ENCODE peak calls at places on chromosome 10, in nine cellular contexts. Q is AG09309; U is ovary; S is adipocyte; L is suprapubic skin; R is right atrium auricular region; K is small intestine; G is Jurkat, Clone E6-1; V is mammary epithelial cell. J is an unnamed sample.

GRCh38 chr10:122422266-122422980 is 32.0 kb upstream of the ARMS2 start:
- DNase-seq in Q (no peak), U (no peak), S (no peak), L (no peak), R (no peak), K (peak; percentile 31), G (no peak), V (no peak), J (no peak)

GRCh38 chr10:43039629-43040481 is 37.0 kb upstream of the RET start:
- DNase-seq in Q (no peak), U (no peak), S (no peak), L (no peak), R (peak; percentile 49), K (no peak), G (peak; percentile 60), V (no peak), J (no peak)

GRCh38 chr10:44402465-44403205 is 17.7 kb upstream of the CXCL12 start:
- DNase-seq in Q (no peak), U (no peak), S (no peak), L (no peak), R (no peak), K (no peak), G (no peak), V (no peak), J (no peak)

GRCh38 chr10:23742807-23743206 is 303.9 kb downstream of the OTUD1 start:
- DNase-seq in Q (no peak), U (no peak), S (no peak), L (no peak), R (no peak), K (no peak), G (no peak), V (no peak), J (no peak)

GRCh38 chr10:127990846-127991542 is 84.1 kb downstream of the PTPRE start:
- DNase-seq in Q (peak; percentile 80), U (no peak), S (no peak), L (no peak), R (no peak), K (no peak), G (no peak), V (peak; percentile 91), J (peak; percentile 29)

GRCh38 chr10:90779573-90779972 is 78.3 kb downstream of the HTR7 start:
- DNase-seq in Q (no peak), U (no peak), S (no peak), L (no peak), R (no peak), K (no peak), G (peak; percentile 15), V (peak; percentile 35), J (peak; percentile 14)

GRCh38 chr10:72261323-72262018 is 12.3 kb upstream of the DDIT4 start:
- DNase-seq in Q (no peak), U (no peak), S (no peak), L (no peak), R (no peak), K (peak; percentile 79), G (no peak), V (peak; percentile 66), J (no peak)

GRCh38 chr10:22253578-22253882 is 35.7 kb upstream of the EBLN1 start:
- DNase-seq in Q (no peak), U (peak; percentile 50), S (no peak), L (peak; percentile 70), R (peak; percentile 71), K (peak; percentile 24), G (no peak), V (no peak), J (no peak)

GRCh38 chr10:124741922-124742417 is 2.2 kb downstream of the FAM53B start:
- DNase-seq in Q (no peak), U (no peak), S (no peak), L (peak; percentile 66), R (peak; percentile 57), K (peak; percentile 49), G (no peak), V (peak; percentile 14), J (no peak)

GRCh38 chr10:31947144-31947926 is 18.7 kb upstream of the ARHGAP12 start:
- DNase-seq in Q (peak; percentile 89), U (no peak), S (peak; percentile 94), L (no peak), R (no peak), K (peak; percentile 76), G (no peak), V (peak; percentile 84), J (peak; percentile 94)

GRCh38 chr10:61837748-61838055 is 63.8 kb upstream of the ARID5B start:
- DNase-seq in Q (no peak), U (no peak), S (no peak), L (no peak), R (no peak), K (no peak), G (peak; percentile 46), V (no peak), J (no peak)

GRCh38 chr10:49593564-49593875 is 16.6 kb upstream of the SLC18A3 start:
- DNase-seq in Q (no peak), U (no peak), S (no peak), L (no peak), R (peak; percentile 38), K (no peak), G (no peak), V (no peak), J (no peak)

GRCh38 chr10:1715821-1716220 is 21.5 kb downstream of the ADARB2 start:
- DNase-seq in Q (no peak), U (no peak), S (no peak), L (no peak), R (no peak), K (peak; percentile 48), G (peak; percentile 27), V (peak; percentile 12), J (no peak)

GRCh38 chr10:72719941-72720592 is 28.1 kb downstream of the MCU start:
- DNase-seq in Q (no peak), U (no peak), S (no peak), L (no peak), R (no peak), K (peak; percentile 59), G (no peak), V (peak; percentile 54), J (no peak)

GRCh38 chr10:68900427-68901105 is 549 bp upstream of the DDX50 start:
- DNase-seq in Q (peak; percentile 34), U (no peak), S (peak; percentile 81), L (no peak), R (no peak), K (no peak), G (no peak), V (no peak), J (peak; percentile 12)

GRCh38 chr10:28530751-28531150 is 2.2 kb upstream of the WAC start:
- DNase-seq in Q (no peak), U (no peak), S (no peak), L (no peak), R (no peak), K (no peak), G (no peak), V (no peak), J (no peak)

GRCh38 chr10:79402625-79402946 is 42.8 kb downstream of the ZCCHC24 start:
- DNase-seq in Q (no peak), U (peak; percentile 26), S (no peak), L (no peak), R (no peak), K (no peak), G (no peak), V (no peak), J (no peak)

GRCh38 chr10:103885617-103886016 is 30.2 kb upstream of the SH3PXD2A start:
- DNase-seq in Q (peak; percentile 79), U (no peak), S (no peak), L (no peak), R (no peak), K (no peak), G (no peak), V (no peak), J (no peak)

GRCh38 chr10:26177341-26177740 is 39.2 kb upstream of the GAD2 start:
- DNase-seq in Q (no peak), U (no peak), S (no peak), L (no peak), R (no peak), K (no peak), G (no peak), V (no peak), J (no peak)

GRCh38 chr10:71864861-71865473 is 13.9 kb upstream of the PSAP start:
- DNase-seq in Q (peak; percentile 64), U (peak; percentile 19), S (peak; percentile 44), L (no peak), R (no peak), K (no peak), G (no peak), V (peak; percentile 64), J (no peak)

GRCh38 chr10:55287346-55287745 is 486.3 kb upstream of the PCDH15 start:
- DNase-seq in Q (no peak), U (no peak), S (no peak), L (no peak), R (no peak), K (peak; percentile 5), G (no peak), V (no peak), J (no peak)

GRCh38 chr10:74949843-74950765 is 123.7 kb downstream of the KAT6B start:
- DNase-seq in Q (no peak), U (no peak), S (no peak), L (no peak), R (no peak), K (no peak), G (no peak), V (no peak), J (no peak)

GRCh38 chr10:86536294-86536861 is 14.8 kb upstream of the WAPL start:
- DNase-seq in Q (no peak), U (no peak), S (no peak), L (peak; percentile 60), R (no peak), K (peak; percentile 27), G (no peak), V (no peak), J (no peak)
- H3K4me3 ChIP-seq in Q (no peak overlapping the region), U (no peak overlapping the region), S (no peak overlapping the region), L (peak overlapping the region; percentile 47), R (no peak overlapping the region), K (peak overlapping the region; percentile 2), G (no peak overlapping the region), V (no peak overlapping the region), J (no peak overlapping the region)

GRCh38 chr10:97869091-97870042 is 19.7 kb downstream of the GOLGA7B start:
- DNase-seq in Q (peak; percentile 60), U (no peak), S (peak; percentile 83), L (peak; percentile 88), R (peak; percentile 85), K (peak; percentile 94), G (peak; percentile 90), V (peak; percentile 86), J (no peak)
- H3K4me3 ChIP-seq in Q (no peak overlapping the region), U (no peak overlapping the region), S (no peak overlapping the region), L (no peak overlapping the region), R (no peak overlapping the region), K (no peak overlapping the region), G (no peak overlapping the region), V (no peak overlapping the region), J (no peak overlapping the region)

DNA sequence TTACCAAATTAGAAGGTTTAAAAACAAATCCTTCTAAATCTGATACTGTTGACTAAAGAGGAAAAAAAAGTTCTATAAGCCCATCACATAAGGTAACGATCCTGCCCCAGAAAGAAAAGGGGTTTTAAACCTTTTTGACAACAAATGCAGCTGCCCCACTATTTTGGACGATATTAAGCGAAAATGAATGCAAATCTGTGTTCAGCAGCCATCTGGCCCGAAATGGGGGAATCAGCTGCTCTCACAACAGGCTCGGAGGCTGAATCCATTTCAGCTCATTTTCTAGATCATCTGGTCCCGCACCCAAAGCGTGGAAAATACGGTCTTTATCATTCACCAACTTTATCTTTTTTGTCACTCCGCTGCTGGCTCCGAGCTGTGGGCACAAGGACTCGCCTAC is 2.3 kb upstream of the EBF3 start:
- DNase-seq in Q (no peak), U (no peak), S (no peak), L (no peak), R (no peak), K (no peak), G (no peak), V (no peak), J (no peak)
- H3K4me3 ChIP-seq in Q (no peak overlapping the region), U (no peak overlapping the region), S (peak overlapping the region; percentile 85), L (no peak overlapping the region), R (no peak overlapping the region), K (no peak overlapping the region), G (no peak overlapping the region), V (no peak overlapping the region), J (no peak overlapping the region)

GRCh38 chr10:105973252-105973877 is 1191.1 kb downstream of the SORCS1 start:
- DNase-seq in Q (no peak), U (no peak), S (no peak), L (no peak), R (no peak), K (no peak), G (no peak), V (no peak), J (no peak)
- H3K4me3 ChIP-seq in Q (no peak overlapping the region), U (no peak overlapping the region), S (no peak overlapping the region), L (no peak overlapping the region), R (no peak overlapping the region), K (no peak overlapping the region), G (no peak overlapping the region), V (no peak overlapping the region), J (no peak overlapping the region)